ENCODE peak calls at places on chromosomes 12 and 14, in nine cellular contexts. M, X, P, Y, E, J, A, K and L are unnamed samples. For H3K27me3, the result is how much of the 10 kb centered on the place peaks cover.

GRCh38 chr12:73266206-73266605 is 994.0 kb downstream of the TRHDE start:
- DNase-seq in M (no peak), X (no peak), P (no peak), Y (no peak), E (no peak), J (no peak), A (no peak), K (no peak), L (no peak)

GRCh38 chr14:102580552-102581110 is 11.8 kb upstream of the RCOR1 start:
- DNase-seq in M (no peak), X (no peak), P (no peak), Y (no peak), E (no peak), J (no peak), A (no peak), K (no peak), L (no peak)

GRCh38 chr14:69501362-69501964 is 16.9 kb downstream of the PLEKHD1 start:
- DNase-seq in M (no peak), X (no peak), P (no peak), Y (no peak), E (peak), J (no peak), A (peak), K (no peak), L (no peak)

GRCh38 chr12:101935769-101936741 is 58.7 kb downstream of the DRAM1 start:
- DNase-seq in M (peak), X (peak), P (no peak), Y (no peak), E (peak), J (peak), A (peak), K (no peak), L (no peak)

GRCh38 chr12:67928621-67929369 is 60.5 kb upstream of the IFNG-AS1 start:
- DNase-seq in M (no peak), X (no peak), P (no peak), Y (no peak), E (no peak), J (no peak), A (no peak), K (no peak), L (no peak)

GRCh38 chr12:85829391-85829790 is 6.8 kb downstream of the RASSF9 start:
- DNase-seq in M (no peak), X (no peak), P (no peak), Y (no peak), E (peak), J (peak), A (no peak), K (no peak), L (no peak)

GRCh38 chr14:22462923-22463322 is 126.1 kb downstream of the DAD1 start:
- DNase-seq in M (no peak), X (no peak), P (no peak), Y (no peak), E (no peak), J (no peak), A (no peak), K (no peak), L (no peak)

GRCh38 chr12:115213538-115213961 is 529.6 kb upstream of the TBX3 start:
- DNase-seq in M (no peak), X (no peak), P (no peak), Y (no peak), E (no peak), J (no peak), A (peak), K (no peak), L (no peak)

GRCh38 chr12:127362121-127362520 is 904.8 kb upstream of the TMEM132C start:
- DNase-seq in M (no peak), X (no peak), P (no peak), Y (no peak), E (no peak), J (no peak), A (no peak), K (no peak), L (no peak)

GRCh38 chr12:6701078-6701768 is 608 bp upstream of the PIANP start:
- DNase-seq in M (no peak), X (no peak), P (peak), Y (no peak), E (no peak), J (no peak), A (no peak), K (no peak), L (no peak)

GRCh38 chr14:20723458-20723857 is 22.2 kb upstream of the EDDM3A start:
- DNase-seq in M (no peak), X (no peak), P (no peak), Y (no peak), E (no peak), J (no peak), A (peak), K (no peak), L (no peak)

GRCh38 chr14:90518941-90519256 is 122.1 kb downstream of the CALM1 start:
- DNase-seq in M (no peak), X (no peak), P (no peak), Y (peak), E (peak), J (no peak), A (no peak), K (peak), L (peak)

GRCh38 chr14:97924922-97925613 is 1127.9 kb downstream of the VRK1 start:
- DNase-seq in M (no peak), X (no peak), P (no peak), Y (peak), E (no peak), J (no peak), A (no peak), K (no peak), L (no peak)

GRCh38 chr12:22350817-22351371 is 16.4 kb upstream of the ST8SIA1 start:
- DNase-seq in M (no peak), X (no peak), P (no peak), Y (no peak), E (no peak), J (no peak), A (no peak), K (no peak), L (no peak)

GRCh38 chr14:99513946-99514551 is 32.8 kb downstream of the CCNK start:
- DNase-seq in M (no peak), X (no peak), P (no peak), Y (no peak), E (no peak), J (no peak), A (no peak), K (peak), L (no peak)

GRCh38 chr14:51921026-51921425 is 60.6 kb downstream of the GNG2 start:
- DNase-seq in M (no peak), X (no peak), P (no peak), Y (no peak), E (no peak), J (peak), A (no peak), K (no peak), L (no peak)

GRCh38 chr12:10909462-10909861 is at the start of gene TAS2R13:
- DNase-seq in M (no peak), X (no peak), P (no peak), Y (no peak), E (no peak), J (no peak), A (no peak), K (no peak), L (no peak)

GRCh38 chr12:7646178-7646475 is 19.6 kb downstream of the APOBEC1 start:
- DNase-seq in M (no peak), X (no peak), P (no peak), Y (no peak), E (no peak), J (no peak), A (no peak), K (no peak), L (no peak)

GRCh38 chr12:106889326-106889725 is 66.4 kb upstream of the TMEM263 start:
- DNase-seq in M (no peak), X (no peak), P (no peak), Y (no peak), E (no peak), J (no peak), A (no peak), K (no peak), L (no peak)

GRCh38 chr14:29030970-29031369 is 264.4 kb downstream of the FOXG1 start:
- DNase-seq in M (no peak), X (no peak), P (no peak), Y (no peak), E (no peak), J (no peak), A (no peak), K (no peak), L (no peak)

GRCh38 chr14:34548472-34548981 is 9.0 kb upstream of the EAPP start:
- DNase-seq in M (no peak), X (peak), P (no peak), Y (no peak), E (no peak), J (no peak), A (no peak), K (no peak), L (no peak)

GRCh38 chr12:89311703-89312293 is 40.5 kb downstream of the DUSP6 start:
- DNase-seq in M (no peak), X (no peak), P (no peak), Y (no peak), E (no peak), J (no peak), A (no peak), K (no peak), L (no peak)

GRCh38 chr12:46219892-46220655 is 48.8 kb downstream of the SLC38A1 start:
- DNase-seq in M (peak), X (no peak), P (no peak), Y (peak), E (peak), J (peak), A (no peak), K (no peak), L (peak)

GRCh38 chr12:56020437-56021189 is at the start of gene IKZF4:
- DNase-seq in M (no peak), X (no peak), P (peak), Y (no peak), E (peak), J (no peak), A (peak), K (no peak), L (peak)

GRCh38 chr12:24845615-24846014 is 103.3 kb downstream of the BCAT1 start:
- DNase-seq in M (no peak), X (no peak), P (no peak), Y (no peak), E (peak), J (no peak), A (no peak), K (no peak), L (no peak)

GRCh38 chr12:70448371-70448770 is 82.3 kb downstream of the KCNMB4 start:
- DNase-seq in M (no peak), X (no peak), P (no peak), Y (no peak), E (no peak), J (no peak), A (no peak), K (no peak), L (no peak)

GRCh38 chr12:50195832-50196231 is 28.7 kb upstream of the CERS5 start:
- DNase-seq in M (peak), X (no peak), P (no peak), Y (no peak), E (no peak), J (no peak), A (no peak), K (no peak), L (no peak)

GRCh38 chr12:15650399-15651128 is 138.6 kb downstream of the EPS8 start:
- DNase-seq in M (no peak), X (no peak), P (no peak), Y (no peak), E (no peak), J (no peak), A (no peak), K (no peak), L (no peak)

GRCh38 chr12:82923935-82924334 is 237.2 kb downstream of the TMTC2 start:
- DNase-seq in M (no peak), X (no peak), P (no peak), Y (no peak), E (no peak), J (no peak), A (no peak), K (no peak), L (no peak)

GRCh38 chr14:50331596-50331995 is 19.5 kb downstream of the DMAC2L start:
- DNase-seq in M (no peak), X (no peak), P (no peak), Y (no peak), E (no peak), J (no peak), A (no peak), K (no peak), L (no peak)

GRCh38 chr12:85468356-85469157 is 188.5 kb downstream of the ALX1 start:
- DNase-seq in M (peak), X (no peak), P (peak), Y (no peak), E (peak), J (peak), A (no peak), K (no peak), L (no peak)

GRCh38 chr12:8052679-8053078 is 13.5 kb downstream of the C3AR1 start:
- DNase-seq in M (no peak), X (no peak), P (no peak), Y (no peak), E (no peak), J (no peak), A (no peak), K (no peak), L (no peak)

GRCh38 chr12:68042212-68042699 is 53.0 kb downstream of the IFNG-AS1 start:
- DNase-seq in M (no peak), X (no peak), P (no peak), Y (no peak), E (peak), J (no peak), A (no peak), K (no peak), L (no peak)

GRCh38 chr12:69329669-69330428 is 18.3 kb upstream of the LYZ start:
- DNase-seq in M (no peak), X (no peak), P (no peak), Y (peak), E (no peak), J (no peak), A (no peak), K (no peak), L (peak)

GRCh38 chr12:6182279-6182898 is 17.8 kb upstream of the CD9 start:
- DNase-seq in M (peak), X (peak), P (no peak), Y (no peak), E (peak), J (peak), A (peak), K (peak), L (no peak)

DNA sequence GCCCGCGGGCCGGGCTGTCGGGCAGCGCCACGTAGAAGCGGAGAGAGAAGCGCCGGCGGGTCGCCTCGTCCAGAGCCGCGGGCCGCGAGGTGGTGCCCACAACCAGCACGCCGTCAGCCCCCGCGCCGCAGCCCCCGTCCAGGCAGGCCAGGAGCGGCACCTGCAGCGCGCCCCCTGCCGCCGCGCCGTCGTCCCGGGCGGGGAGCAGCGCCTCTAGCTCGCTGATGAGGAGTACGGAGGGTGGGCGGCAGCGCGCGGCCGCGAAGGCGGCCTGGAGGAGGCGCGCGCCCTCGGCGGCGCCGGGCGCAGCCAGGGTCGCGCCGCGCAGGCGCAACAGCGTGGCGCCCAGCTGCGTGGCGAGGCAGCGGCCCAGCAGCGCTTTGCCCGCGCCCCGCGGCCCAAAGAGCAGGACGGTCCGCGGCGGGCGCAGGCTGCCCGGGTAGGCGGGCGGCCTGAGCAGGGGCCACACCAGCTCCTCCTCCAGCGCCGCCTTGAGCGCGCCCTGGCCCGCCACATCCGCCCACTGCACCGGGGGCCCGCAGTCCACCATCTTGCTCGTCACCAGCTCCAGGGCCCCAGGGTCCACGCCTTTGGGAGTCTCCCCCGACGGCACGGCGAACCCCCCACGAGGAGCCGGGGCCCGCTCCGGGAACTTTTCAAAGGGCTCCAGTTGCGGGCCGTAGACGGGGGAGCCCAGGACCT is 27.6 kb downstream of the FIGNL2 start:
- DNase-seq in M (no peak), X (no peak), P (peak), Y (peak), E (peak), J (no peak), A (peak), K (peak), L (peak)
- H3K27me3 ChIP-seq in M (under half), X (under half), P (under half), Y (under half), E (under half), J (under half), A (under half), K (under half), L (under half)

GRCh38 chr14:60650382-60650961 is 1.2 kb upstream of the SIX1 start:
- DNase-seq in M (no peak), X (no peak), P (peak), Y (no peak), E (peak), J (no peak), A (no peak), K (no peak), L (no peak)
- H3K27me3 ChIP-seq in M (under half), X (half or more), P (half or more), Y (half or more), E (under half), J (under half), A (half or more), K (half or more), L (half or more)

DNA sequence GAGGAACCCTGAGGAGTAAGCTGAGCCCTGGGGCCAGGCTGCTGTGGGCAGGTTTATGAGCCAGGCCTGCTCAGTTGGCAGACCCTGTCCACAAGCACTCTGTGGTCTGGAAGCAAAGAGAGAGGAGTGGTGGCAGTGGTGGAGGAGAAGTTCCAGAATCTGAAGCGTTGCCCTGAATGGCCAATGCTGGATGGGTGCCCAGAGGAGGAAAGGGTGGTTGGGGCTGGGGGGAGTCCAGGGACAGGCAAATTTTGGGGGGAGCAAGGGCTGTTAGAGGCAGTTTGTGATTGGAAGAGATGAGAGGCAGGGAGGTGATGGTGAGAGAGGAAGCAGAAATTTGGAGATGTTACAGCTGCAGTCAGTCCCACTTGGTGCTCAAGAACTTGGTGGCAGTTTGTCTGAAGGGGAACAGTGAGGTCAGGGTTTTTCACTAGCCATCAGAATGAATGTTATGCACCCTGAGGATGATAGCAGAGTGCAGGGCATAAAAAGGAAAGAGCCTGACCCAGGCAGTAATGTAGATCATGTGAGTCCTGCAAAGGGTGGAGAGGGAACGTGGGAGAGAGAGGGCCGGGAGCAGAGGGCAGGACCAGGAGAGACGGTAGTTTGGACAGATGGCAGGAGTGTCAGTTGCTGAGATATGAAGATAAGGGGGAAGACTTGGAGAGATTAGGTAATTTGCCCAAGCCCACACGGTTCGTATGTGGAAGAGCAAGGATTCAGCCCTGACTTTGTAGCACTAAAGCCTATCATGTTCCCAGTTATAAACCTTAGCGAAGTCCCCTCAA is 51.2 kb downstream of the GALNT8 start:
- DNase-seq in M (no peak), X (no peak), P (no peak), Y (no peak), E (no peak), J (no peak), A (no peak), K (no peak), L (no peak)
- H3K27me3 ChIP-seq in M (under half), X (under half), P (under half), Y (under half), E (under half), J (under half), A (under half), K (under half), L (under half)

GRCh38 chr14:73236157-73236556 is 1.1 kb upstream of the PAPLN start:
- DNase-seq in M (no peak), X (no peak), P (no peak), Y (no peak), E (no peak), J (no peak), A (no peak), K (no peak), L (no peak)
- H3K27me3 ChIP-seq in M (under half), X (under half), P (under half), Y (under half), E (half or more), J (under half), A (half or more), K (under half), L (half or more)